ENCODE peak calls at places on chromosomes 7 and 10, in five cellular contexts. R, Y, W, J and L are unnamed samples.

GRCh38 chr7:139635521-139636240 is 112.2 kb downstream of the CLEC2L start:
- DNase-seq in R (peak), Y (no peak), W (no peak), J (no peak), L (no peak)

GRCh38 chr7:130957722-130958360 is 223.8 kb upstream of the KLF14 start:
- DNase-seq in W (no peak), R (no peak), Y (no peak), J (no peak), L (no peak)

GRCh38 chr7:127066974-127067373 is 185.8 kb downstream of the GRM8 start:
- DNase-seq in J (no peak), W (peak), Y (no peak), R (no peak), L (no peak)

GRCh38 chr7:138825049-138825721 is 27.2 kb upstream of the ATP6V0A4 start:
- DNase-seq in J (no peak), R (no peak), W (no peak), Y (no peak), L (no peak)

GRCh38 chr10:133211959-133212852 is 17.8 kb upstream of the UTF1 start:
- DNase-seq in Y (no peak), W (no peak), R (no peak), J (no peak), L (no peak)

GRCh38 chr10:24723788-24724380 is at the start of gene ARHGAP21:
- DNase-seq in J (no peak), W (peak), Y (peak), R (peak), L (peak)

GRCh38 chr10:101238732-101239105 is 9.5 kb upstream of the LBX1 start:
- DNase-seq in R (no peak), W (no peak), J (no peak), Y (no peak), L (no peak)

GRCh38 chr7:2602736-2603387 is 28.9 kb upstream of the TTYH3 start:
- DNase-seq in W (no peak), Y (no peak), R (no peak), J (no peak), L (no peak)

GRCh38 chr7:12524794-12525386 is 45.6 kb upstream of the SCIN start:
- DNase-seq in W (peak), J (peak), Y (no peak), R (no peak), L (peak)

GRCh38 chr10:76420725-76421124 is 989.3 kb downstream of the LRMDA start:
- DNase-seq in J (no peak), Y (no peak), R (no peak), W (no peak), L (no peak)

GRCh38 chr10:32891261-32891660 is 66.8 kb downstream of the ITGB1 start:
- DNase-seq in W (no peak), J (no peak), R (no peak), Y (no peak), L (no peak)

GRCh38 chr7:76353744-76354143 is 5.0 kb downstream of the YWHAG start:
- DNase-seq in W (no peak), J (no peak), Y (no peak), R (no peak), L (no peak)

GRCh38 chr7:125195156-125195555 is 265.5 kb upstream of the POT1 start:
- DNase-seq in W (no peak), Y (no peak), J (no peak), R (no peak), L (peak)

GRCh38 chr7:120554960-120555571 is 282.1 kb downstream of the KCND2 start:
- DNase-seq in W (peak), J (peak), Y (peak), R (no peak), L (peak)

GRCh38 chr7:116692599-116693308 is 20.8 kb downstream of the MET start:
- DNase-seq in W (no peak), Y (no peak), R (no peak), J (no peak), L (no peak)